ENCODE peak calls at places on chromosomes 12 and 14, in nine cellular contexts. Y is HCT116, I is ovary, W is H1, N is sigmoid colon, G is A549, A is adrenal gland, T is NB4, V is stomach. C is an unnamed sample.

GRCh38 chr12:49108958-49109404 is 1.7 kb downstream of the LMBR1L start:
- DNase-seq in W (no peak), A (peak; percentile 89), V (no peak), G (no peak), N (peak; percentile 92), T (peak; percentile 86), Y (no peak), I (peak; percentile 77), C (peak; percentile 49)

GRCh38 chr14:105773584-105773983 is 247.2 kb downstream of the TMEM121 start:
- DNase-seq in W (no peak), G (no peak), N (no peak), Y (no peak), V (no peak), A (no peak), T (no peak), I (no peak), C (no peak)

GRCh38 chr12:131815132-131815531 is 13.1 kb upstream of the MMP17 start:
- DNase-seq in T (peak; percentile 65), I (no peak), N (no peak), G (no peak), A (no peak), V (no peak), Y (no peak), W (no peak), C (no peak)

GRCh38 chr14:39847191-39847590 is 415.0 kb upstream of the FBXO33 start:
- DNase-seq in A (no peak), N (no peak), T (no peak), Y (no peak), I (no peak), W (no peak), V (no peak), G (no peak), C (no peak)

GRCh38 chr12:6950401-6950801 is 755 bp upstream of the PTPN6 start:
- DNase-seq in W (no peak), A (no peak), V (no peak), G (no peak), I (no peak), Y (no peak), N (peak; percentile 36), T (peak; percentile 60), C (no peak)

GRCh38 chr14:102690509-102691286 is 86.6 kb upstream of the TRAF3 start:
- DNase-seq in I (no peak), V (peak; percentile 55), A (no peak), T (peak; percentile 52), W (no peak), N (no peak), Y (no peak), G (no peak), C (no peak)

GRCh38 chr14:58002618-58003017 is 136.7 kb upstream of the SLC35F4 start:
- DNase-seq in A (no peak), T (no peak), I (no peak), V (no peak), N (no peak), W (no peak), G (no peak), Y (no peak), C (no peak)

GRCh38 chr14:74292061-74292460 is 10.7 kb downstream of the ABCD4 start:
- DNase-seq in V (no peak), I (no peak), A (no peak), G (no peak), T (no peak), Y (no peak), N (no peak), W (no peak), C (no peak)

GRCh38 chr14:57974896-57975295 is 109.0 kb upstream of the SLC35F4 start:
- DNase-seq in Y (no peak), A (no peak), N (no peak), W (no peak), T (no peak), I (no peak), G (no peak), V (no peak), C (no peak)

GRCh38 chr14:91371011-91371989 is 46.3 kb downstream of the CCDC88C start:
- DNase-seq in V (no peak), N (no peak), Y (no peak), G (no peak), T (peak; percentile 62), W (no peak), I (no peak), A (no peak), C (no peak)
- TF ChIP-seq POLR2A in V (no peak), N (no peak), Y (no peak), G (no peak), T (no peak), W (no peak), I (no peak), A (no peak), C (no peak)

DNA sequence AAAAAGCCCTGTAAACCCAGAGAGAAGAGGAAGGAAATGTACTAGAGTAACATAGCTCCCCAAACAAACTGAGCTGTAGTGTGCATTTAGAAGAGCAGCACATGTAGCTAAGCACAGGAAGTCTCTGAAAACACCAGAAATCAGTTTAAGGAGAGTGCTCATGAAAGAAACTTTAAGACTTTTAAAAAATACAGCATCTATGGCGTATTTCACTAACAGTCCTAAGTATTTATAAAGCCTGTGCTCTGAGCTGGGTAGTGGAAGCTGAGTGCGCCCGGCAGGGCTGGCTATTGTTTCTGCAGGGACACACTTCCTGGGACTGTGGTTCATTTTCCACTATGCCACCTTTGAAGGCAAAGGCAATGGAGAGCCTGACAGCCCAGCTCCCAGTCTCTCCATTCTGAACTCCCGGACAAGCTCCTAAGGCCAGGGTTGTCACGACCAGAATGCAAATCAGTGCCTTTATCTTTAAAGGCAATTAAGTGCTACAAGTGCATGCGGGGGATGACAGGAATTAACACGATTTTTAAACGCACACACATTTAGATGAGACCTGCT is 45.4 kb downstream of the NIN start:
- DNase-seq in G (no peak), I (no peak), V (no peak), N (no peak), T (no peak), W (no peak), A (no peak), Y (no peak), C (no peak)
- H3K4me3 ChIP-seq in G (no peak overlapping the region), I (no peak overlapping the region), V (no peak overlapping the region), N (no peak overlapping the region), T (no peak overlapping the region), W (no peak overlapping the region), A (no peak overlapping the region), Y (no peak overlapping the region), C (no peak overlapping the region)

DNA sequence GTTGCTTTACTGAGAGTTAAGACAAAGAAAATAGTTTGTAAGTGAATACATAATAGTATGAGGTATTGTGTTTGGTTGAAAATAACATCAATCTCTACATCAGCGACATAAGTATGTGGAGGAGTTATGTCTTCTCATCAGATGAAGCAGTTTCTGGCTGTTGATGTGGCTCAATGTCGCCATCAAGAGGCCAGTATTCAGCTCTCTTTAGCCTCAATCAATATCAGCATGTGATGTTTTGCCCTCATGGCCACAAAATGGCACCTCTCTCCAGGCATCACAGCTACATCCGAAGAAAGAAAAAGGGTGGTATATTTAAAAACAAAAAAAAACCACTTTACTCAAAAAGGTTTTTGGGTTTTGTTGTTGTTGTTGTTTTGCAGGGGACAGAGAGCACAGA is 302.3 kb upstream of the TMEM132C start:
- DNase-seq in T (peak; percentile 45), Y (no peak), N (no peak), G (no peak), A (no peak), W (no peak), V (no peak), I (no peak), C (no peak)
- TF ChIP-seq CTCF in T (peak; percentile 31), Y (no peak), N (no peak), G (no peak), A (peak; percentile 18), W (peak; percentile 47), V (no peak), I (no peak), C (no peak)

GRCh38 chr12:120725659-120726509 is at the start of gene ACADS:
- DNase-seq in I (peak; percentile 90), V (peak; percentile 94), G (peak; percentile 96), N (peak; percentile 95), A (peak; percentile 92), Y (peak; percentile 51), W (no peak), T (peak; percentile 94), C (peak; percentile 97)
- TF ChIP-seq POLR2A in I (peak; percentile 23), V (no peak), G (peak; percentile 64), N (peak; percentile 28), A (peak; percentile 76), Y (peak; percentile 68), W (peak; percentile 79), T (peak; percentile 75), C (no peak)

GRCh38 chr14:65132855-65133254 is 30.5 kb upstream of the MAX start:
- DNase-seq in A (no peak), Y (no peak), T (no peak), G (no peak), V (no peak), N (no peak), I (no peak), W (no peak), C (no peak)

GRCh38 chr14:65128096-65128495 is 25.8 kb upstream of the MAX start:
- DNase-seq in W (no peak), N (no peak), G (no peak), T (no peak), Y (no peak), A (no peak), V (no peak), I (no peak), C (no peak)

GRCh38 chr14:65134651-65135579 is 32.6 kb upstream of the MAX start:
- DNase-seq in G (no peak), W (no peak), N (no peak), I (no peak), Y (no peak), A (no peak), T (no peak), V (no peak), C (no peak)

DNA sequence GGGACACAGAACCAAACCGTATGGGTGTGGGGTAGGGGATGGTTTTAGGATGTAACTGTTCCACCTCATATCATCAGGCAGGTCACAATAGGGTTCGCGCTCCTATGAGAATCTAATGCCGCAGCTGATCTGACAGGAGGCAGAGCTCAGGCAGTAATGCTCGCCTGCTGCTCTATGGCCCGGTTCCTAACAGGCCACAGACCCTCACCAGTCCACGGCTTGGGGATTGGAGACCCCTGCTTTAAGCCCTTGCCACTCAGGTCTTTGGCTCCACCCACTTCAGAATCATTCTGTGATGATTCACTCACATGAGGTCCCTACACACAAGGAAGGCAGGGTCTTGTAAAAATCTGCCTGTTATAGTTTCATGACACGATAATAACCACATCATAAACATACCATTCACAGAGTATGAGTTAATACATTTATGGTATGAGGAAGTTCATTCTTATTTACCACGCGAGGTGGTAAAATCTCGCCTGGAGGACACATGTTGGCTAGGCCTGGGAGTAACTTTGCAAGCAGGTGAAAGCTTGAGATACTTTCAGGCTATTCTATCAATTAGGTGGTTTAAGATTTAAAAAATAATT is 29.0 kb upstream of the MAX start:
- DNase-seq in N (no peak), W (no peak), I (no peak), A (no peak), T (peak; percentile 56), G (no peak), Y (peak; percentile 27), V (no peak), C (no peak)
- H3K4me3 ChIP-seq in N (no peak overlapping the region), W (no peak overlapping the region), I (no peak overlapping the region), A (no peak overlapping the region), T (no peak overlapping the region), G (no peak overlapping the region), Y (no peak overlapping the region), V (no peak overlapping the region), C (no peak overlapping the region)

C was measured in lower leg skin.